ENCODE peak calls at places on chromosome X, in six cellular contexts. One of them, this sample, is unnamed.

GRCh38 chrX:12779534-12779933 is 11.7 kb upstream of the PRPS2 start:
- DNase-seq in K562: no peak
- DNase-seq in GM12878: no peak
- DNase-seq in H1: no peak
- DNase-seq in HepG2: peak; percentile 37
- DNase-seq in GM12891: no peak
- DNase-seq in this sample: no peak

GRCh38 chrX:76605390-76605789 is 177.9 kb downstream of the MAGEE1 start:
- DNase-seq in GM12878: no peak
- DNase-seq in HepG2: no peak
- DNase-seq in GM12891: no peak
- DNase-seq in H1: no peak
- DNase-seq in K562: no peak
- DNase-seq in this sample: no peak

GRCh38 chrX:120260369-120260768 is 9.8 kb downstream of the ZBTB33 start:
- DNase-seq in H1: no peak
- DNase-seq in GM12891: no peak
- DNase-seq in HepG2: no peak
- DNase-seq in GM12878: no peak
- DNase-seq in K562: no peak
- DNase-seq in this sample: no peak

GRCh38 chrX:17046478-17047097 is 100.1 kb downstream of the REPS2 start:
- DNase-seq in H1: peak; percentile 19
- DNase-seq in HepG2: peak; percentile 41
- DNase-seq in GM12891: peak; percentile 5
- DNase-seq in K562: peak; percentile 46
- DNase-seq in GM12878: peak; percentile 21
- DNase-seq in this sample: peak; percentile 5

GRCh38 chrX:131944936-131945902 is 77.9 kb upstream of the STK26 start:
- DNase-seq in GM12878: no peak
- DNase-seq in GM12891: no peak
- DNase-seq in H1: no peak
- DNase-seq in HepG2: no peak
- DNase-seq in K562: no peak
- DNase-seq in this sample: no peak

GRCh38 chrX:102516314-102516936 is at the start of gene TMSB15A:
- DNase-seq in K562: peak; percentile 82
- DNase-seq in GM12878: no peak
- DNase-seq in GM12891: peak; percentile 24
- DNase-seq in H1: no peak
- DNase-seq in HepG2: no peak
- DNase-seq in this sample: peak; percentile 15

GRCh38 chrX:10769696-10770619 is 149.6 kb upstream of the MID1 start:
- DNase-seq in H1: no peak
- DNase-seq in HepG2: no peak
- DNase-seq in K562: no peak
- DNase-seq in GM12891: no peak
- DNase-seq in GM12878: no peak
- DNase-seq in this sample: no peak

GRCh38 chrX:1443496-1444075 is 9.1 kb downstream of the ASMTL start:
- DNase-seq in H1: no peak
- DNase-seq in GM12891: no peak
- DNase-seq in GM12878: no peak
- DNase-seq in K562: no peak
- DNase-seq in HepG2: no peak
- DNase-seq in this sample: no peak

GRCh38 chrX:116281106-116281505 is 110.6 kb downstream of the AGTR2 start:
- DNase-seq in GM12891: no peak
- DNase-seq in HepG2: no peak
- DNase-seq in K562: no peak
- DNase-seq in H1: no peak
- DNase-seq in GM12878: no peak
- DNase-seq in this sample: no peak

GRCh38 chrX:48472851-48473717 is 2.9 kb upstream of the FTSJ1 start:
- DNase-seq in K562: no peak
- DNase-seq in H1: no peak
- DNase-seq in GM12878: no peak
- DNase-seq in GM12891: no peak
- DNase-seq in HepG2: no peak
- DNase-seq in this sample: no peak

GRCh38 chrX:73289039-73289438 is 74.4 kb upstream of the NAP1L2 start:
- DNase-seq in GM12891: no peak
- DNase-seq in HepG2: no peak
- DNase-seq in GM12878: no peak
- DNase-seq in K562: no peak
- DNase-seq in H1: peak; percentile 10
- DNase-seq in this sample: no peak

GRCh38 chrX:134925551-134925950 is 65.2 kb upstream of the SMIM10 start:
- DNase-seq in GM12878: no peak
- DNase-seq in GM12891: no peak
- DNase-seq in H1: no peak
- DNase-seq in K562: no peak
- DNase-seq in HepG2: no peak
- DNase-seq in this sample: no peak

GRCh38 chrX:104842646-104843045 is 276.6 kb downstream of the IL1RAPL2 start:
- DNase-seq in HepG2: no peak
- DNase-seq in GM12878: no peak
- DNase-seq in GM12891: no peak
- DNase-seq in K562: no peak
- DNase-seq in H1: no peak
- DNase-seq in this sample: no peak

GRCh38 chrX:113833096-113833495 is 750.8 kb upstream of the HTR2C start:
- DNase-seq in HepG2: no peak
- DNase-seq in GM12891: no peak
- DNase-seq in K562: no peak
- DNase-seq in H1: no peak
- DNase-seq in GM12878: no peak
- DNase-seq in this sample: no peak

GRCh38 chrX:45445745-45446412 is 245.2 kb upstream of the DIPK2B start:
- DNase-seq in HepG2: no peak
- DNase-seq in GM12891: no peak
- DNase-seq in GM12878: no peak
- DNase-seq in K562: no peak
- DNase-seq in H1: no peak
- DNase-seq in this sample: no peak

GRCh38 chrX:75957107-75957610 is 172.1 kb upstream of the MAGEE2 start:
- DNase-seq in K562: no peak
- DNase-seq in GM12878: no peak
- DNase-seq in H1: no peak
- DNase-seq in HepG2: no peak
- DNase-seq in GM12891: no peak
- DNase-seq in this sample: no peak

GRCh38 chrX:123990169-123990568 is 28.7 kb downstream of the STAG2 start:
- DNase-seq in K562: no peak
- DNase-seq in HepG2: no peak
- DNase-seq in H1: no peak
- DNase-seq in GM12878: no peak
- DNase-seq in GM12891: no peak
- DNase-seq in this sample: no peak

GRCh38 chrX:65920620-65921019 is 119.3 kb downstream of the VSIG4 start:
- DNase-seq in GM12878: no peak
- DNase-seq in HepG2: no peak
- DNase-seq in GM12891: no peak
- DNase-seq in K562: no peak
- DNase-seq in H1: no peak
- DNase-seq in this sample: no peak

DNA sequence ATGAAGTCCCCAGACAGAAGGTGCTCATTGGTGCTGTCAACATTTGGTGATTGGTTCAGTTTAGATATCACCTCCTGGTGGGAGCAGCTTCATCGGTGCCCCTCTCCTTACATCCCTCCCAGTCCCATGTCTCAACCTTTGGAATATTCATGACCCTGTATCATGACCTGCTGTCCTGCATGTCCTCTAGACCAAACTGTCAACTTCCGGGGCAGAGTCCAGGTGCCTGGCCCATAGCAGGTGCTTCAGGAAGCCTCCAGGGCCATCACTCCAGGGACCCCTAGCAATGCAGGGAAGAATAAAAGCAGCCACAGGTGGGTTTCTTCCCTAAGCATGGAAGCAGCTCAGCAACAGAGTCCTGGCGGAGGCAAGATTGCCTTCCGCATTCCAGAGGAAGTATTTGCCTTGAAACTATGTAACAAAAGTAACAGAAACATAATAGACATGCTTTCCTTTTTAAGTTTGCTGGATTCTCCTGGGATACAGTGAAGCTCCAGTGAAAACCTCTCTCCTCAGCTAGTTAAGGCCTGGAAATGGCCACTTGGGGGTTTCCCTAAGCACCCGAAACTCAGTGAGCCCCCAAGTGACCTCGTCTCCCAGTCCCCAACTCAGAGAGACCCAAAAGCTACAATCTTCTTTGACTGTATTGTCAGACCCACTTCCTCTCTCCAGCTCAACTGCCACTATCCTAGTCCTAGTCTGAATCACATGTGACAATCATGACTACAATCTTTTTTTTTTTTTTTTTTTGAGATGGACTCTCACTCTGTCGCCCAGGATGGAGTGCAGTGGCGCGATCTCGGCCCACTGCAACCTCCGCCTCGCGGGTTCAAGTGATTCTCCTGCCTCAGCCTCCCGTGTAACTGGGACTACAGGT is 1.3 kb upstream of the ATP6AP1 start:
- DNase-seq in H1: no peak
- DNase-seq in HepG2: no peak
- DNase-seq in GM12878: no peak
- DNase-seq in K562: no peak
- DNase-seq in GM12891: no peak
- DNase-seq in this sample: no peak
- TF ChIP-seq POLR2A in H1: no peak
- TF ChIP-seq POLR2A in HepG2: no peak
- TF ChIP-seq POLR2A in GM12878: no peak
- TF ChIP-seq POLR2A in K562: no peak
- TF ChIP-seq POLR2A in GM12891: no peak
- TF ChIP-seq POLR2A in this sample: no peak

DNA sequence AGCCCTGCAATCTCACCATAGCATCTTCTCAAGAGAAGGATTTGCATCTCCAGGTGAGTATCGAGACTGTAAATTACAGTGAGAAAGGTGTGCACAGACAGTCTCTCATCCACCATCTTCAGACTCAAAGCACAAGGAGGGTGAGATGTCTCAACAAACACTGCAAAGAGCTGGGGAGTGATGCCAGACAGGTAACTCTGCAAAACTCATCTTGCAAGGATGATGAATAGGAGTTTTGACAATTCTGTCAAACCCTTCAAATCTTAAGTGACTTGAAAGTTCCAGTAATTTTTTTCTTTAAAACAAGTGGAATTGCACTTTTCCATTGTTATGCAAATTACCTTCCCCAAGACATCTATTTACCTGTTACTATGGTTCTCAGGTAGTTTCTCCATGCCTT is 277.2 kb upstream of the VCX3A start:
- DNase-seq in GM12891: no peak
- DNase-seq in K562: no peak
- DNase-seq in H1: no peak
- DNase-seq in HepG2: no peak
- DNase-seq in GM12878: no peak
- DNase-seq in this sample: no peak
- TF ChIP-seq TAF1 in GM12891: no peak
- TF ChIP-seq TAF1 in K562: no peak
- TF ChIP-seq TAF1 in H1: no peak
- TF ChIP-seq TAF1 in HepG2: no peak
- TF ChIP-seq TAF1 in GM12878: no peak
- TF ChIP-seq TAF1 in this sample: no peak

GRCh38 chrX:9354918-9355317 is 109.9 kb upstream of the TBL1X start:
- DNase-seq in H1: no peak
- DNase-seq in GM12878: no peak
- DNase-seq in GM12891: no peak
- DNase-seq in HepG2: no peak
- DNase-seq in K562: no peak
- DNase-seq in this sample: no peak

GRCh38 chrX:9357500-9358139 is 107.2 kb upstream of the TBL1X start:
- DNase-seq in H1: no peak
- DNase-seq in HepG2: no peak
- DNase-seq in GM12891: no peak
- DNase-seq in GM12878: no peak
- DNase-seq in K562: peak; percentile 34
- DNase-seq in this sample: no peak

GRCh38 chrX:9352683-9353430 is 112.0 kb upstream of the TBL1X start:
- DNase-seq in HepG2: peak; percentile 4
- DNase-seq in GM12878: peak; percentile 38
- DNase-seq in K562: peak; percentile 70
- DNase-seq in H1: no peak
- DNase-seq in GM12891: no peak
- DNase-seq in this sample: no peak

GRCh38 chrX:9355739-9356138 is 109.1 kb upstream of the TBL1X start:
- DNase-seq in GM12878: no peak
- DNase-seq in K562: no peak
- DNase-seq in GM12891: no peak
- DNase-seq in H1: no peak
- DNase-seq in HepG2: no peak
- DNase-seq in this sample: no peak

DNA sequence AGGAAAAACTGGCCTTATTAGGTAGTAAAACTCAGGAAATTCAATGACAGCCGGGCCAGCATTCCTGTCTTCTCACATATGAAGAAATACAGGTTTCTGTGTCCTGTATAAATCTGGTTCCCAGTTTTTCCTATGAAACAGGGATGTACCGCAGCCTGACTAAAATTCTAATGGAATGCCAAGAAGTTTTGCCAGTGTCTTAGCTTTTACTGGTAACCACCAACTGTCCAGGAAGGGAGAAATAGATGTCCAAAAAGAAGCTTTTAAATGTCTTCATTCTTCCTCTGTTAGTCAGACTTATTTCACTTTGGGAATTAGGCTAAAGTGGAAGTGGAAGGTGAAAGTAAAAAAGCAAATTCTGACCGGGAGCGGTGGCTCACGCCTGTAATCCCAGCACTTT is 108.0 kb upstream of the TBL1X start:
- DNase-seq in K562: no peak
- DNase-seq in H1: no peak
- DNase-seq in GM12878: no peak
- DNase-seq in HepG2: no peak
- DNase-seq in GM12891: no peak
- DNase-seq in this sample: no peak
- TF ChIP-seq POLR2AphosphoS5 in K562: no peak
- TF ChIP-seq POLR2AphosphoS5 in H1: no peak
- TF ChIP-seq POLR2AphosphoS5 in GM12878: no peak
- TF ChIP-seq POLR2AphosphoS5 in HepG2: no peak
- TF ChIP-seq POLR2AphosphoS5 in GM12891: no peak
- TF ChIP-seq POLR2AphosphoS5 in this sample: no peak

DNA sequence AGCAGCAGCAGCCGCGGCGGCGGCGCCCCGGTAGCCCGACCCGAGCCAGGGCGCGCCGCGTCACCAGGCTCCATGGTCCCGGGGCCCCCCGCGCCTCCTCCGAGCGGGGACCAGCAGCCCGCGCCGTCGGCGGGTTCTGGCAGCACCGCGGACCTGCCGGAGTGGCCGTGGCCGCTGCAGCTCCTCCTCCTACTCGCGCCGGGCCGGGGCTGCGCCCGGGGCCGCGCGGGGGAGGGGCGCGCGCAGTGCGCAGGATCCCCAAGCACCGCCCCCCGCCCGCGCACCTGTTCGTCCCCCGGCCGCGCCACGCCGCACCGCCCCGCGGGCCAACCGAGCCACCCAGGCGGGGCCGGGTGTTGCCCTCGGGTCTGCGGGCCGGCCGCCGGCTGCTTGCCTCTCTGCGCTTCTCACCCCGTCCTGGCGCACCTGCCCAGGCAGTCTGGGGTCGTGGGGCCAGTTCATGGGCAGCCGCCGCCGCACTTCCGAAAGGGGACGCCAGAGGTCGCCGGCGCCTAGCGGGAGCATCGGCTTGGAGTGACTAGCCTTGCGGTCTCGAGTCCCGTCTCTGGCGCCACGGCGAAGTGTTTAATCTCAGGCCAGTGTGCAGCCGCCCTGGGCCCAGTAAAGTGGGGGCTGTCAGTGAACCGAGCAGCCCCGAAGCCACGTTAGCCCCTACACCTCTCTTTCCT is at the start of gene SLC9A7:
- DNase-seq in GM12891: peak; percentile 31
- DNase-seq in H1: peak; percentile 53
- DNase-seq in GM12878: peak; percentile 33
- DNase-seq in HepG2: peak; percentile 52
- DNase-seq in K562: peak; percentile 47
- DNase-seq in this sample: peak; percentile 31
- TF ChIP-seq POLR2A in GM12891: no peak
- TF ChIP-seq POLR2A in H1: no peak
- TF ChIP-seq POLR2A in GM12878: peak; percentile 67
- TF ChIP-seq POLR2A in HepG2: peak; percentile 32
- TF ChIP-seq POLR2A in K562: no peak
- TF ChIP-seq POLR2A in this sample: no peak

This sample was measured in GM12892.